ENCODE peak calls at places on chromosomes 5 and 9, in seven cellular contexts. P is GM12891, S is heart left ventricle, F is transverse colon, U is HepG2, Y is upper lobe of left lung, A is IMR-90. O is an unnamed sample.
A peak's percentile ranks its signal among the peaks of the same experiment; 100 is the strongest.

GRCh38 chr9:106479679-106480078 is 383.3 kb upstream of the ZNF462 start:
- DNase-seq in P (no peak), S (no peak), F (no peak), U (no peak), Y (no peak), A (no peak), O (no peak)

GRCh38 chr5:107268241-107268640 is 402.5 kb downstream of the EFNA5 start:
- DNase-seq in P (no peak), S (no peak), F (no peak), U (no peak), Y (no peak), A (peak; percentile 27), O (no peak)

GRCh38 chr5:2996248-2996647 is 244.8 kb upstream of the IRX2 start:
- DNase-seq in P (no peak), S (no peak), F (no peak), U (no peak), Y (no peak), A (no peak), O (no peak)

GRCh38 chr5:147384346-147385193 is 125.3 kb downstream of the DPYSL3 start:
- DNase-seq in P (no peak), S (no peak), F (no peak), U (no peak), Y (no peak), A (no peak), O (no peak)

GRCh38 chr5:39203951-39204350 is 15.4 kb downstream of the FYB1 start:
- DNase-seq in P (no peak), S (no peak), F (no peak), U (no peak), Y (no peak), A (no peak), O (no peak)

GRCh38 chr5:77076961-77077820 is 9.9 kb downstream of the ZBED3 start:
- DNase-seq in P (peak; percentile 83), S (peak; percentile 74), F (peak; percentile 65), U (no peak), Y (peak; percentile 60), A (peak; percentile 58), O (peak; percentile 72)

GRCh38 chr9:19049872-19050636 is 827 bp downstream of the RRAGA start:
- DNase-seq in P (no peak), S (no peak), F (peak; percentile 16), U (no peak), Y (no peak), A (peak; percentile 54), O (no peak)

GRCh38 chr5:135462304-135462703 is 10.2 kb upstream of the TIFAB start:
- DNase-seq in P (peak; percentile 58), S (no peak), F (peak; percentile 43), U (peak; percentile 87), Y (peak; percentile 48), A (peak; percentile 42), O (no peak)

GRCh38 chr9:76109953-76110352 is 219.5 kb downstream of the PCSK5 start:
- DNase-seq in P (no peak), S (no peak), F (no peak), U (no peak), Y (peak; percentile 35), A (peak; percentile 22), O (no peak)

GRCh38 chr9:83185517-83186192 is 122.7 kb upstream of the RASEF start:
- DNase-seq in P (no peak), S (peak; percentile 33), F (no peak), U (no peak), Y (no peak), A (no peak), O (no peak)

GRCh38 chr9:88387733-88388202 is 476 bp upstream of the SPIN1 start:
- DNase-seq in P (no peak), S (peak; percentile 63), F (peak; percentile 72), U (peak; percentile 20), Y (peak; percentile 57), A (peak; percentile 52), O (peak; percentile 46)

GRCh38 chr9:97531750-97532383 is 30.4 kb downstream of the TMOD1 start:
- DNase-seq in P (no peak), S (no peak), F (no peak), U (no peak), Y (no peak), A (peak; percentile 7), O (no peak)

GRCh38 chr5:169450464-169450863 is 133.1 kb upstream of the SPDL1 start:
- DNase-seq in P (no peak), S (no peak), F (no peak), U (no peak), Y (no peak), A (no peak), O (no peak)

GRCh38 chr9:96062854-96063253 is 187.4 kb downstream of the ERCC6L2 start:
- DNase-seq in P (no peak), S (no peak), F (no peak), U (peak; percentile 17), Y (no peak), A (no peak), O (no peak)

GRCh38 chr5:134949335-134949734 is 18.4 kb upstream of the CATSPER3 start:
- DNase-seq in P (no peak), S (no peak), F (no peak), U (no peak), Y (no peak), A (no peak), O (no peak)

GRCh38 chr5:162372265-162372664 is 304.7 kb downstream of the GABRG2 start:
- DNase-seq in P (no peak), S (peak; percentile 21), F (no peak), U (no peak), Y (no peak), A (no peak), O (no peak)

GRCh38 chr5:126460459-126460858 is 37.2 kb downstream of the GRAMD2B start:
- DNase-seq in P (no peak), S (no peak), F (no peak), U (no peak), Y (no peak), A (no peak), O (no peak)

GRCh38 chr5:139277171-139277570 is 16.4 kb upstream of the MATR3 start:
- DNase-seq in P (no peak), S (no peak), F (no peak), U (no peak), Y (no peak), A (no peak), O (no peak)
- TF ChIP-seq POLR2A in P (no peak), S (no peak), F (no peak), U (no peak), Y (no peak), A (no peak), O (no peak)

GRCh38 chr9:120876842-120877240 is at the start of gene PHF19:
- DNase-seq in P (peak; percentile 55), S (peak; percentile 52), F (no peak), U (peak; percentile 23), Y (no peak), A (no peak), O (no peak)

GRCh38 chr9:120877276-120878034 is 467 bp upstream of the PHF19 start:
- DNase-seq in P (peak; percentile 72), S (peak; percentile 73), F (peak; percentile 68), U (peak; percentile 54), Y (peak; percentile 63), A (peak; percentile 47), O (peak; percentile 78)

GRCh38 chr9:120875954-120876841 is 790 bp downstream of the PHF19 start:
- DNase-seq in P (peak; percentile 89), S (peak; percentile 87), F (peak; percentile 89), U (peak; percentile 86), Y (peak; percentile 90), A (peak; percentile 85), O (peak; percentile 88)

GRCh38 chr9:120879421-120879820 is 2.4 kb upstream of the PHF19 start:
- DNase-seq in P (no peak), S (no peak), F (no peak), U (no peak), Y (no peak), A (no peak), O (no peak)

GRCh38 chr9:120878188-120879130 is 1.5 kb upstream of the PHF19 start:
- DNase-seq in P (no peak), S (no peak), F (no peak), U (no peak), Y (no peak), A (no peak), O (no peak)
- TF ChIP-seq POLR2A in P (peak; percentile 52), S (no peak), F (no peak), U (no peak), Y (no peak), A (no peak), O (no peak)

DNA sequence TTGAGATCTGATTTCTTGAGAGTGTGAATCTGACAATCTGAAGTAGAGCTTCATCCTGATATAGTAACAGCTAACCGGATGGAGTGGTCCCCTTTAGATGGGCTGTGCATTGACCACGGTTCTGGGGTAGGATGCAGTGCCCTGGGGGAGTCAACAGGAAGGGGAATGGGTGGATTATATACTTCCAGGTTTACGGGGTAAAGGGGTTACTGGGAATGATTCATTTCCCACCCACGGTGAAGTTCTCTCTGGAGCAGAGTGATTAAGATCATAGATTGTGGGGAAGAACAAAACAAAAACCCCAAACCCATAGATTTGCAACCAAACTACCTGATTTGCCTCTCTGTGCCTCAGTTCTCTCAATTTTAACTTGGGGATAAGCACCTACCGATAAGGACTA is 1.5 kb upstream of the B4GALT7 start:
- DNase-seq in P (no peak), S (no peak), F (no peak), U (no peak), Y (no peak), A (no peak), O (no peak)
- TF ChIP-seq POLR2A in P (no peak), S (no peak), F (no peak), U (no peak), Y (no peak), A (no peak), O (no peak)

GRCh38 chr9:33817327-33818166 is 587 bp downstream of the UBE2R2 start:
- DNase-seq in P (peak; percentile 45), S (peak; percentile 67), F (peak; percentile 53), U (peak; percentile 64), Y (peak; percentile 48), A (peak; percentile 70), O (peak; percentile 58)

GRCh38 chr9:33820231-33820745 is 3.3 kb downstream of the UBE2R2 start:
- DNase-seq in P (no peak), S (no peak), F (no peak), U (no peak), Y (no peak), A (no peak), O (no peak)

GRCh38 chr9:33816327-33817252 is at the start of gene UBE2R2:
- DNase-seq in P (peak; percentile 90), S (peak; percentile 95), F (peak; percentile 94), U (peak; percentile 81), Y (peak; percentile 90), A (peak; percentile 86), O (peak; percentile 89)

GRCh38 chr9:33818832-33819500 is 2.0 kb downstream of the UBE2R2 start:
- DNase-seq in P (no peak), S (no peak), F (no peak), U (no peak), Y (no peak), A (peak; percentile 61), O (no peak)

DNA sequence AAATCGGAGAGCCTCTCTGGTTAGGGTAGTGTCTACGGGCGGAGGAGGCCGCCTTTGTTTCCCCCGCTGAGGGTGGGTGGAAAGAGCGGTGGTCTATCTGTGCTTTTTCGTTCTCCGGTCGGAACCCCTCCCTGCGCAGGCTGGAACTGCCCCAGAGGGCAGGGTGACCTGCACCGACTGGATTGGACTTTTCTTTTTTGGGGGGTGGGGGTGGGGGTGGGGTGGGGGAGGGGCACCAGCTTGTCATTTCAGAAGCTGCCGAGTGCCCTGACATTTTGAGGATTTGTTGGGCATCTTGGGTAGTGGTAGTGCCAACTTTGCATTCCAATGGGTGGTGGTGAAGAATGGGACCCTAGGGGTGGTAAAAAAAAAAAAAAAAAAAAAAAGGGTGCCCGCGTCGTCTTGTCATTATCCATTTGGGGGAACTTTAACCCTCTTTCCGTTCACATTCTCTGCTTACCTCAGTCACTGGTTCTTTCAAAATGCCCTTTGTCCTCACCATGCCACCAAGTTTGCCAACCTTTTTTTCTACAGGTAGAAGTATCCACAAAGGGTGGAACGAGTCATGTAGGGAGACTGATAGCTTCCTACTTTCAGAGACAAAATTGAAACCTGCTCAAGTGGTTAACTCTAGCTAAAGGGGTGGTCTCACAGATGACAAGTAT is 1.3 kb downstream of the UBE2R2 start:
- DNase-seq in P (no peak), S (peak; percentile 76), F (peak; percentile 32), U (peak; percentile 47), Y (peak; percentile 39), A (no peak), O (peak; percentile 42)
- TF ChIP-seq POLR2A in P (peak; percentile 39), S (no peak), F (peak; percentile 60), U (no peak), Y (no peak), A (no peak), O (no peak)